ENCODE peak calls at places on chromosomes 6 and 20, in four cellular contexts. H is WTC11, J is HepG2, V is K562. E is an unnamed sample.

GRCh38 chr6:20186981-20187380 is 25.3 kb downstream of the MBOAT1 start:
- DNase-seq in H (no peak), J (no peak), V (no peak), E (no peak)

GRCh38 chr6:12923644-12924235 is 207.2 kb downstream of the PHACTR1 start:
- DNase-seq in H (no peak), V (no peak), J (no peak), E (no peak)

GRCh38 chr6:5181494-5182287 is 79.1 kb downstream of the LYRM4 start:
- DNase-seq in V (no peak), H (no peak), J (no peak), E (no peak)

GRCh38 chr6:168377481-168377850 is 57.9 kb upstream of the DACT2 start:
- DNase-seq in V (no peak), H (no peak), J (no peak), E (no peak)

GRCh38 chr20:54112221-54112884 is 42.0 kb upstream of the BCAS1 start:
- DNase-seq in H (no peak), J (no peak), V (no peak), E (no peak)

GRCh38 chr6:110341671-110342304 is 16.4 kb downstream of the METTL24 start:
- DNase-seq in V (peak), J (peak), H (peak), E (peak)

GRCh38 chr6:55869731-55870130 is 5.7 kb downstream of the BMP5 start:
- DNase-seq in V (no peak), H (no peak), J (no peak), E (no peak)

GRCh38 chr6:28218312-28219248 is 6.5 kb upstream of the ZSCAN9 start:
- DNase-seq in V (peak), J (peak), H (peak), E (peak)

GRCh38 chr6:1525364-1526038 is 84.2 kb upstream of the FOXC1 start:
- DNase-seq in J (no peak), H (no peak), V (no peak), E (no peak)

GRCh38 chr6:149032599-149033405 is 284.7 kb upstream of the TAB2 start:
- DNase-seq in J (peak), V (no peak), H (no peak), E (peak)

GRCh38 chr6:22526753-22527152 is 42.6 kb upstream of the HDGFL1 start:
- DNase-seq in V (no peak), H (no peak), J (no peak), E (no peak)

GRCh38 chr6:104613416-104614001 is 246.2 kb downstream of the HACE1 start:
- DNase-seq in V (no peak), H (no peak), J (peak), E (no peak)

GRCh38 chr20:37007898-37008649 is 56.6 kb upstream of the SAMHD1 start:
- DNase-seq in H (no peak), J (peak), V (no peak), E (peak)

GRCh38 chr20:6696001-6696400 is 71.5 kb upstream of the BMP2 start:
- DNase-seq in J (no peak), V (no peak), H (no peak), E (no peak)

GRCh38 chr6:53593001-53593488 is 48.1 kb upstream of the GCLC start:
- DNase-seq in V (no peak), H (no peak), J (no peak), E (no peak)

GRCh38 chr6:131107166-131107565 is 28.1 kb upstream of the AKAP7 start:
- DNase-seq in V (no peak), H (no peak), J (peak), E (no peak)

GRCh38 chr20:11394145-11394833 is 523.4 kb upstream of the BTBD3 start:
- DNase-seq in H (no peak), J (no peak), V (no peak), E (no peak)

GRCh38 chr6:91476000-91476399 is 889.1 kb upstream of the MAP3K7 start:
- DNase-seq in V (no peak), J (peak), H (no peak), E (peak)

GRCh38 chr20:38973546-38974120 is 11.5 kb downstream of the DHX35 start:
- DNase-seq in V (no peak), J (no peak), H (no peak), E (no peak)

GRCh38 chr6:169661357-169661756 is 40.5 kb downstream of the WDR27 start:
- DNase-seq in V (no peak), H (no peak), J (no peak), E (no peak)

GRCh38 chr6:13526718-13527668 is 39.6 kb upstream of the GFOD1 start:
- DNase-seq in J (no peak), V (no peak), H (no peak), E (no peak)

GRCh38 chr20:44364780-44365179 is 9.3 kb downstream of the HNF4A start:
- DNase-seq in J (no peak), V (peak), H (no peak), E (no peak)

GRCh38 chr6:145497006-145497405 is 238.3 kb downstream of the EPM2A start:
- DNase-seq in J (no peak), V (no peak), H (no peak), E (no peak)

GRCh38 chr6:109296305-109296915 is 85.9 kb downstream of the CD164 start:
- DNase-seq in H (no peak), J (peak), V (no peak), E (no peak)

GRCh38 chr20:5153612-5154542 is 27.1 kb downstream of the CDS2 start:
- DNase-seq in J (peak), V (no peak), H (no peak), E (no peak)

GRCh38 chr6:108616973-108617372 is 56.3 kb downstream of the FOXO3 start:
- DNase-seq in V (no peak), J (no peak), H (no peak), E (no peak)

GRCh38 chr20:10715035-10715434 is 41.2 kb upstream of the JAG1 start:
- DNase-seq in V (no peak), H (no peak), J (peak), E (no peak)

GRCh38 chr6:28002181-28002580 is 45.1 kb downstream of the OR2B6 start:
- DNase-seq in J (no peak), V (no peak), H (no peak), E (no peak)

GRCh38 chr6:108946695-108947094 is 98.5 kb downstream of the ARMC2 start:
- DNase-seq in H (no peak), J (no peak), V (no peak), E (no peak)

GRCh38 chr20:37611852-37612251 is 82.0 kb upstream of the CTNNBL1 start:
- DNase-seq in J (no peak), V (no peak), H (no peak), E (no peak)

GRCh38 chr6:4370066-4370465 is 234.7 kb upstream of the ECI2 start:
- DNase-seq in J (no peak), H (no peak), V (no peak), E (no peak)

GRCh38 chr20:19433371-19434316 is 221.2 kb downstream of the SLC24A3 start:
- DNase-seq in J (no peak), V (no peak), H (no peak), E (no peak)

GRCh38 chr20:58688838-58689237 is 3.8 kb upstream of the NPEPL1 start:
- DNase-seq in J (no peak), H (no peak), V (no peak), E (no peak)

GRCh38 chr6:4603291-4603690 is 172.9 kb upstream of the CDYL start:
- DNase-seq in J (no peak), H (no peak), V (no peak), E (no peak)

GRCh38 chr20:11035211-11035610 is 361.4 kb upstream of the JAG1 start:
- DNase-seq in V (no peak), H (no peak), J (no peak), E (no peak)

GRCh38 chr6:31362751-31363150 is 5.8 kb upstream of the HLA-B start:
- DNase-seq in J (no peak), H (no peak), V (no peak), E (no peak)
- TF ChIP-seq ELF4 in J (no peak), H (no peak), V (no peak), E (no peak)

GRCh38 chr20:41374568-41374920 is 7.9 kb upstream of the EMILIN3 start:
- DNase-seq in H (no peak), J (no peak), V (no peak), E (no peak)
- TF ChIP-seq ELF4 in H (no peak), J (no peak), V (no peak), E (no peak)

GRCh38 chr6:156021746-156022396 is 566.2 kb upstream of the NOX3 start:
- DNase-seq in H (no peak), V (no peak), J (no peak), E (no peak)
- TF ChIP-seq ELF4 in H (no peak), V (no peak), J (no peak), E (no peak)

DNA sequence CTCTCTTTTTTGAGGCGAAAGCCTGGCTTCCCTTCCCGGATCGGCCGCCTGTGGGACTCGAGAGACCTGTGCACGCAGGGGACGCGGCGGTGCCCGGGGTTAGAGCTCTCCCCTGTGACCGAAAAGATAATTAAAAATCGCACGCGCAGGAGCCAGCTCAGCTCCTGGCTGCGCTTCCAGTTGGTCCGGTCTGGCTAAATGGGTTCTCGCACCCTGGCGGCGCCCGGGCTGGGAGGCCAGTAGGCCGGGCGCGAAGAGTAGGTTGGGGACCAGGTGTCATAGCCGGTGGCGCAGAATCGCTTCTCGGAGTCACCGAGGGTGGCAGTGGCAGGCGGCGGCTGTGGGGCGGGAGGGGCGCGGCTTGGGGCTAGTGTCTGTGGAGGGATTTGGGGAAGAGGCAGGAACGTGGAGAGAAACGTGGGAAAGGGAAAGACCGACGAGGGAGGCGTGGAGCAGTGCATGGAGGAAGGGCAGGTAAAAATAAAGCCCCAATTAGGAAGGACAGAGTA is 41.9 kb upstream of the SUPT3H start:
- DNase-seq in V (peak), J (peak), H (peak), E (peak)
- TF ChIP-seq ELF4 in V (no peak), J (no peak), H (no peak), E (no peak)

GRCh38 chr6:139765825-139766285 is 391.4 kb upstream of the CITED2 start:
- DNase-seq in H (no peak), V (peak), J (peak), E (no peak)

GRCh38 chr6:139762587-139763031 is 388.2 kb upstream of the CITED2 start:
- DNase-seq in J (no peak), H (no peak), V (no peak), E (no peak)

GRCh38 chr6:139766796-139767195 is 392.3 kb upstream of the CITED2 start:
- DNase-seq in V (no peak), J (no peak), H (no peak), E (no peak)

GRCh38 chr6:139764498-139764986 is 390.1 kb upstream of the CITED2 start:
- DNase-seq in J (peak), V (peak), H (no peak), E (no peak)

GRCh38 chr6:139763468-139764214 is 389.2 kb upstream of the CITED2 start:
- DNase-seq in H (no peak), V (no peak), J (no peak), E (no peak)
- TF ChIP-seq ELF4 in H (no peak), V (no peak), J (no peak), E (no peak)

GRCh38 chr6:143575440-143575839 is 63.9 kb upstream of the FUCA2 start:
- DNase-seq in J (peak), V (peak), H (peak), E (peak)
- TF ChIP-seq ELF4 in J (no peak), V (no peak), H (no peak), E (no peak)

GRCh38 chr6:105981002-105981887 is 104.9 kb upstream of the PRDM1 start:
- DNase-seq in V (no peak), J (no peak), H (peak), E (no peak)
- TF ChIP-seq ELF4 in V (no peak), J (no peak), H (no peak), E (no peak)

GRCh38 chr20:46767127-46767761 is 57.8 kb downstream of the SLC2A10 start:
- DNase-seq in V (peak), J (peak), H (peak), E (peak)
- TF ChIP-seq ELF4 in V (no peak), J (no peak), H (no peak), E (no peak)

GRCh38 chr6:139588076-139588639 is 213.7 kb upstream of the CITED2 start:
- DNase-seq in H (no peak), V (peak), J (peak), E (peak)
- TF ChIP-seq ELF4 in H (no peak), V (no peak), J (no peak), E (no peak)

GRCh38 chr6:126181173-126181741 is 158.7 kb upstream of the CENPW start:
- DNase-seq in J (peak), V (no peak), H (no peak), E (no peak)

GRCh38 chr6:126180585-126180984 is 159.3 kb upstream of the CENPW start:
- DNase-seq in J (peak), H (no peak), V (no peak), E (no peak)

GRCh38 chr6:126181890-126182289 is 158.0 kb upstream of the CENPW start:
- DNase-seq in H (no peak), V (no peak), J (no peak), E (no peak)

GRCh38 chr6:126188271-126188909 is 151.5 kb upstream of the CENPW start:
- DNase-seq in J (peak), V (no peak), H (no peak), E (no peak)

GRCh38 chr6:126182650-126183311 is 157.1 kb upstream of the CENPW start:
- DNase-seq in V (no peak), H (no peak), J (peak), E (no peak)
- TF ChIP-seq ELF4 in V (no peak), H (no peak), J (no peak), E (no peak)

E was measured in HEK293T.